ENCODE peak calls at places on chromosomes 16 and 17, in eight cellular contexts. I is foreskin fibroblast, M is AG10803, S is astrocyte of the cerebellum, N is ovary, E is heart right ventricle, Z is right lobe of liver, F is fibroblast of lung. V is an unnamed sample.

GRCh38 chr17:48722924-48723554 is at the start of gene PRAC2:
- DNase-seq in S (no peak), F (no peak), M (no peak), E (no peak), I (no peak), Z (no peak), N (no peak), V (no peak)

GRCh38 chr17:75535119-75535537 is 9.6 kb downstream of the LLGL2 start:
- DNase-seq in Z (no peak), M (no peak), S (no peak), F (no peak), E (no peak), N (no peak), I (no peak), V (no peak)

GRCh38 chr17:58409432-58409831 is 7.9 kb downstream of the RNF43 start:
- DNase-seq in M (no peak), S (no peak), N (no peak), I (no peak), E (no peak), F (no peak), Z (no peak), V (no peak)

GRCh38 chr17:2713881-2714280 is 2.3 kb upstream of the CLUH start:
- DNase-seq in Z (no peak), S (no peak), F (no peak), I (no peak), N (no peak), M (no peak), E (no peak), V (no peak)

GRCh38 chr17:17140590-17140980 is 65.5 kb downstream of the PLD6 start:
- DNase-seq in M (peak; percentile 59), Z (peak; percentile 11), S (no peak), N (no peak), F (peak; percentile 48), E (no peak), I (peak; percentile 59), V (peak; percentile 71)

GRCh38 chr17:55266051-55266957 is 1.5 kb downstream of the HLF start:
- DNase-seq in E (no peak), N (peak; percentile 63), F (no peak), M (no peak), Z (no peak), S (no peak), I (no peak), V (no peak)

GRCh38 chr16:6362321-6362720 is 970.3 kb upstream of the RBFOX1 start:
- DNase-seq in Z (no peak), S (no peak), N (no peak), E (no peak), I (no peak), M (no peak), F (no peak), V (no peak)

GRCh38 chr17:9274119-9274445 is 252.8 kb downstream of the NTN1 start:
- DNase-seq in N (no peak), I (no peak), S (no peak), E (no peak), M (no peak), F (no peak), Z (no peak), V (no peak)

GRCh38 chr17:70774339-70775110 is 605.2 kb downstream of the KCNJ2 start:
- DNase-seq in M (no peak), N (no peak), S (no peak), Z (no peak), E (no peak), I (no peak), F (no peak), V (no peak)

GRCh38 chr16:30805056-30805369 is 18.0 kb upstream of the ZNF629 start:
- DNase-seq in E (no peak), F (no peak), S (no peak), N (no peak), M (peak; percentile 16), I (peak; percentile 18), Z (no peak), V (no peak)

GRCh38 chr17:14805348-14805747 is 459.8 kb downstream of the PMP22 start:
- DNase-seq in M (peak; percentile 15), I (peak; percentile 6), E (no peak), S (no peak), N (no peak), Z (no peak), F (no peak), V (peak; percentile 76)

GRCh38 chr16:57994778-57995177 is 5.7 kb downstream of the ZNF319 start:
- DNase-seq in I (no peak), N (no peak), Z (peak; percentile 57), F (peak; percentile 30), E (peak; percentile 47), S (no peak), M (peak; percentile 31), V (peak; percentile 58)

DNA sequence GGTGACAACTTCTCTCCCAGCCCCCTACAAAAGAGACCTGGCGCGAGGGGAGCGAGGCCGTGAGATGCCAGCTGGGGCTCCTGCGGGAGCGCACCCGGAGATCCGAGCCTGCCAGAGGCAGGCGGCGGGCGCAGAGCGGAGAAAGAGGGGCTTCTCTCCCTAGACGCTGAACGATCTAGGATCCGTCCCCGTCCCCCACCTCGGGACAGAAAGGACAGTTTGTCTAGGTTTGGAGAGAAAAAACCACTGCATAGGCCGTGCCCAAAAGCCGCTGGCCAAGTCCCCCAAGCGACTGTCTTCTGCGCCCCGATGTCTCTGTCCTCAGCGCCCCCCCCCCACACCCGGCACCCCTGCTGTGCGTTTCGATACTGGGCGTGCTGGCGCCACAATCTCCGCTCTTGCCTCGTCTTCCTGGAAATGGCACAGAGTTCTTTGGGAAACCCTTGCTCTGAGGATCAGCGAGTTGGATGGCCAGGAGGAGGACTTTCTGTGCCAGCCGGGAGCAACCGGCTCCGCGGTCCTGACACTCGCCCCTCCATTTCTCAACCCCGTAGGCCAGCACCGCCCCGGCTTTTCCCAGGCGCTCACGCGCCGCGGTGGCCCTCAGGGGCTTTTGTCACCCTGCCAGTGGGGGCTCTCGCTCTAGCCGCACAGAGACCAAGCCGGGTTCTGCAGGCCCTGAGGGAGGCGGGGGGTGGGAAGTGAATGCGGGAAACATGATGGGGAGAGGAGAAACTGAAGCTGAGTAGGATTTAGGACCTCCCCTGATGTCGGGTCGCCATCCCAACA is 1.0 kb downstream of the SSTR2 start:
- DNase-seq in S (no peak), E (no peak), F (peak; percentile 11), Z (no peak), I (peak; percentile 10), N (no peak), M (no peak), V (no peak)
- TF ChIP-seq CTCF in S (no peak), E (no peak), F (no peak), Z (no peak), I (no peak), N (no peak), M (no peak), V (no peak)

DNA sequence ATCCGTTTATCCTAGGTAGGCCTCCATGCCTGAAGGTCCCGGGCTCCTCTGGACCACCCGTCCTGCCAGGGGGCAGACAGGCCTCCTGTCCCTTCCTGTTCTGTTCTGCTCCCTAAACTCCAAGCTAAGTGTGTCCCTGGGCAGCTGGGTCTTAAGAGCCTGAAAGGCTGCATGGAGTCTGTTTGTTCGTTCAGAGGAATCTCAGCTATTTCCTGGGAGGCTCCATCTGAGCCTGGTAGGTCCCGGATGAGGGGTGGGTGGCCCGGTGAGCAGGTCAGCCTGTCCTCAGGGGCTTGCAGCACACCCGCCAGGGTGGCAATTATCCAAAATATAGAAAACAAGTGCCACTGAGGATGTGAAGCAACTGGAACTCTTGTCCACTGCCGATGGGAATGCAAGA is 12.6 kb downstream of the ACTG1 start:
- DNase-seq in M (no peak), S (no peak), N (no peak), Z (no peak), E (no peak), I (no peak), F (no peak), V (peak; percentile 75)
- H3K4me3 ChIP-seq in M (no peak overlapping the region), S (no peak overlapping the region), N (no peak overlapping the region), Z (no peak overlapping the region), E (no peak overlapping the region), I (no peak overlapping the region), F (no peak overlapping the region), V (no peak overlapping the region)

GRCh38 chr16:62194828-62195227 is 158.6 kb upstream of the CDH8 start:
- DNase-seq in S (no peak), N (no peak), F (no peak), M (no peak), I (no peak), Z (no peak), E (no peak), V (no peak)
- TF ChIP-seq CTCF in S (peak; percentile 25), N (no peak), F (no peak), M (no peak), I (no peak), Z (no peak), E (no peak), V (no peak)

DNA sequence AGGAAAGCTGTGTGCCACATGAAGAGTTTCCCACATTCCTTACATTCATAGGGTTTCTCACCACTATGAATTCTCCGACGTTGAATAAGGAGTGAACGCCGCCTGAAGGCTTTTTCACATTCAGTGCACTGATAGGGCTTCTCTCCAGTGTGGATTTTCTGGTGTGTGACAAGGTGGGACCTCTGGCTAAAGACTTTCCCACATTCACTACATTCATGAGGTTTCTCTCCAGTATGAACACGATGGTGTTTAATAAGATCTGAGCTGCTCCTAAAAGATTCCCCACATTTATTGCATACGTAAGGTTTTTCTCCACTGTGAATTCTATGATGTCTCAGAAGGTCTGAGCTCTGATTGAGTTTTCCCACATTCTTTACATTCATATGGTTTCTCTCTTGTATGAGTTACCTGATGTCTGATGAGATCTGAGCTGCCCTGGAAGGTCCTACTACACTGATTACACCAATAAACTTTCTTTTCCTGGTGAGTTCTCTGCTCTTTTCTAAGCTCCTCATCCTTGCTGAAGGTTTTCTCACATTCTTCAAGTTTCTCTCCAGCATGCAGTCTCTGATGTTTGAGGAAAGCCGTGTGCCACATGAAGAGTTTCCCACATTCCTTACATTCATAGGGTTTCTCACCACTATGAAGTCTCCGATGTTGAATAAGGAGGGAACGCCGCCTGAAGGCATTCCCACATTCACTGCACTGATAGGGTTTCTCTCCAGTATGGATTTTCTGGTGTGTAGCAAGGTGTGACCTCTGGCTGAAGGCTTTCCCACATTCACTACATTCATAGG is 10.0 kb downstream of the ZNF594 start:
- DNase-seq in F (no peak), N (no peak), I (no peak), S (no peak), M (no peak), E (no peak), Z (no peak), V (peak; percentile 12)
- H3K4me3 ChIP-seq in F (no peak overlapping the region), N (no peak overlapping the region), I (no peak overlapping the region), S (no peak overlapping the region), M (no peak overlapping the region), E (no peak overlapping the region), Z (no peak overlapping the region), V (no peak overlapping the region)

DNA sequence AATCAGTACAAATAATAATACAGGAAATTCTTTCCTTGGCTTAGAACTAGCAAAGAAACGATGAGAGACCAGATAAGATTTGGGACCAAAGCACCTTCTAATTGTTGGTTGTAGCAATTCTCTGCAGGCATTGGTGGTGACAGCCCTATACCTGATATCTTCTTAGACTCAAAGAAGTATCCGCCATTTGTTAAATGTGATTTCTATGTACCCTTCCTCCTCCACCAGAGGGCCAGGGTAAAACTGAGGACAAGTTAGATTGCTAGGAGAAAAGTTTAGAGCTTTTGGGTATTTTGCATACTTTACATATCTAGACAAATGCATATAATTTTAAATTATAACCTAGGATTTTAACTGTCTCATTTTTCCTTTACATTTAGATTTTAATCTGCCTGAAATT is 304.3 kb downstream of the HS3ST4 start:
- DNase-seq in S (no peak), F (no peak), I (no peak), Z (no peak), M (no peak), N (no peak), E (no peak), V (no peak)
- TF ChIP-seq CTCF in S (no peak), F (no peak), I (no peak), Z (no peak), M (no peak), N (no peak), E (no peak), V (no peak)